ENCODE peak calls at places on chromosomes 16 and 17, in nine cellular contexts. V is fibroblast of lung; F is IMR-90; J is H1; L is CD4-positive, alpha-beta memory T cell; I is astrocyte; A is left ventricle myocardium inferior; B is heart right ventricle; W is effector memory CD4-positive, alpha-beta T cell. Y is an unnamed sample. For H3K4me1, the result is how much of the 10 kb centered on the place peaks cover.

GRCh38 chr17:42287305-42288077 is 807 bp upstream of the STAT5A start:
- DNase-seq in F (no peak), A (peak), J (no peak), V (peak), L (peak), W (peak), I (no peak), B (peak), Y (no peak)

GRCh38 chr16:11253995-11254912 is 1.8 kb downstream of the SOCS1 start:
- DNase-seq in I (no peak), L (no peak), A (no peak), F (peak), V (peak), W (no peak), J (no peak), B (no peak), Y (peak)

GRCh38 chr16:11308493-11309283 is 27.6 kb upstream of the PRM1 start:
- DNase-seq in W (no peak), A (no peak), F (no peak), J (no peak), B (no peak), I (no peak), V (no peak), L (no peak), Y (peak)

GRCh38 chr16:77211880-77212735 is 12.9 kb downstream of the SYCE1L start:
- DNase-seq in W (peak), F (no peak), J (peak), L (peak), V (peak), A (peak), I (no peak), B (peak), Y (peak)

GRCh38 chr17:16477255-16477654 is 14.7 kb downstream of the LRRC75A start:
- DNase-seq in I (peak), W (no peak), F (peak), V (peak), J (no peak), B (peak), L (no peak), A (peak), Y (no peak)

GRCh38 chr16:85927938-85928337 is 29.0 kb downstream of the IRF8 start:
- DNase-seq in J (no peak), I (no peak), F (no peak), A (no peak), W (no peak), L (no peak), B (no peak), V (no peak), Y (no peak)

GRCh38 chr17:82077617-82078358 is 12.2 kb upstream of the DUS1L start:
- DNase-seq in J (no peak), W (no peak), V (no peak), I (no peak), L (no peak), F (no peak), B (no peak), A (no peak), Y (no peak)

GRCh38 chr17:7579839-7580630 is 597 bp downstream of the CD68 start:
- DNase-seq in V (no peak), A (no peak), B (no peak), J (no peak), L (no peak), W (no peak), I (no peak), F (no peak), Y (no peak)

GRCh38 chr16:15654591-15654990 is 4.5 kb downstream of the NDE1 start:
- DNase-seq in J (no peak), V (no peak), A (no peak), F (no peak), L (no peak), W (no peak), I (no peak), B (no peak), Y (no peak)

GRCh38 chr17:47286198-47286914 is 32.7 kb downstream of the ITGB3 start:
- DNase-seq in A (no peak), I (no peak), J (no peak), W (no peak), B (no peak), V (no peak), F (peak), L (no peak), Y (no peak)

GRCh38 chr17:44023545-44024270 is 8.9 kb upstream of the TMEM101 start:
- DNase-seq in J (no peak), F (no peak), V (no peak), W (no peak), I (no peak), A (no peak), B (no peak), L (no peak), Y (no peak)

DNA sequence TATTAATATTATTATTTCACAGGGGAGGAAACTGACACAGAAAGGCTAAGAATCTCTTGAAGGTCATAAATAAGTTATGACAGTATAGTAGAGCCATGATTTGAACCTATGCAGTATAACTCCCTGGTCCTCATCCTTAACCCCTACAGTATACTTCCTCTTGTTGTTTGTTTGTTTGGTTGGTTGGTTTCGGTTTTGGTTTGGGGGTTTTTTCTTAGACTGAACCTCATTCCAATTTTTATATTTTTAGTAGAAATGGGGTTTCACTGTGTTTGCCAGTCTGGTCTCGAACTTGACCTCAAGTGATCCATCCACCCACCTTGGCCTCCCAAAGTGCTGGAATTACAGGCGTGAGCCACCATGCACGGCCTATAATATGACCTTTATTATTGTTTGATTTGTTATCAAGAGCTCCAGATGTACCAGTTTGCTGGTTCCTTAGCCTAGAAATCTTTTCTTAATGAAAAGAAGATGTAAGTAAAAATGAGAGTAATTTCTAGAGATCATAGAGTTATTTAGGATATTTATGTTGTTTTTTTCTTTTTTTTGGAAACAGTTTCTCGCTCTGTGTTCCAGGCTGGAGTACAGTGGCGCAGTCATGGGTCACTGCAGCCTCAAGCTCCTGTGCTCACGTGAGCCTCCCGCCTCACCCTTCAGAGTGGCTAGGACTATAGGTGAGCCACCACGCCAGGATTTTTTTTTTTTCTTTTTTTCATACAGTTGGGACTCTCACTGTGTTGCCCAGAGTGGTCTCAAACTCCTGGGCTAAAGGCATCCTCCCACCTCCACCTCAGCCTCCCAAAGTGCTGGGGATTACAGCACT is 4.9 kb downstream of the PRR11 start:
- DNase-seq in F (no peak), W (no peak), B (no peak), J (no peak), I (no peak), L (no peak), V (peak), A (no peak), Y (no peak)
- H3K4me1 ChIP-seq in F (under half), W (under half), B (under half), J (under half), I (under half), L (under half), V (under half), A (under half), Y (under half)

GRCh38 chr16:66367968-66368891 is 1.7 kb downstream of the CDH5 start:
- DNase-seq in W (no peak), V (no peak), L (no peak), J (no peak), I (no peak), B (peak), F (no peak), A (peak), Y (no peak)
- H3K4me3 ChIP-seq in W (no peak), V (no peak), L (no peak), J (no peak), I (no peak), B (peak), F (no peak), A (peak), Y (no peak)

DNA sequence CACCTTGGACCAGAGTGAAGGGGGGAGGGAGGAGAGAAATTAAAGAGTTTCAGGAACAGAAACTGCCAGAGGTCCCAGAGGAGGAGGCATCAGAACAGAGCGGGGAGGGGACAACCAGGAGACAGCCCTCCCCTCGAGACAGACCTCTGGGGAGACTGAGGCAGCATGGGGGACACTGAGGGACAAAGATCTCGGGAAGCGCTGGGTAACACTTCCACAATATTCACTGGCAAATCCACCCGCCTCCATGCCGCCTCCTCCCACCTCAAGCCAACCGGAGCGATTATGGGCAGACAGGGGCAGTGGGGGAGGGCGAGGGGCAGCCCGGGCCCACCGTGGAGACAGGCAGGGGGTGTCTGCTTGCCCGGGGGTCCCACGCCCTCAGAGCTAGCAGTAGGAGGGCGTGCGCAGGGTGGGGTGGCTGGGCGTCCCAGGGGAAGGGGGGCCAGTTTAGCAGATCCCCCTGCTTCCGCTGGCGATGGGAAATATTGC is 1.2 kb downstream of the PCGF2 start:
- DNase-seq in I (no peak), J (no peak), V (no peak), W (no peak), L (no peak), B (no peak), A (no peak), F (no peak), Y (no peak)
- H3K4me1 ChIP-seq in I (under half), J (under half), V (under half), W (under half), L (under half), B (half or more), A (half or more), F (under half), Y (under half)

DNA sequence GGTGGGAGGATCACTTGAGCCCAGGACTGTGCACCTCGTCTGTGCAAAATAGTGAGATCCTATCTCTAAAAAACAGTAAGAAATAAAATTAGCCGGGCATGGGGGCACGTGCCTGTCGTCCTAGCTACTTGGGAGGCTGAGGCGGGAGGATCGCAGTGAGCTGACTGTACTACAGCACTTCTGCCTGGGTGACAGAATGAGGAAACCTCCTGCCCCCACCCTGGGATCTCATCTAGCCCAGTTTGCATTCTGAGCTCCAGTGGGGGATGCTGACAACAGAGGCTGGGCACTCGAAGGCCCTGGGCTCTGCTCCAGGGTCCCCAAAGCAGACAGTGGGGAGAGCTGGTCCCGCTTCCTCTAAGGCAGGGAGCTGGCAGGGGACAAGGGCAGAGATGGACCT is 7.1 kb downstream of the NAGPA start:
- DNase-seq in W (no peak), F (no peak), A (no peak), J (no peak), V (no peak), L (no peak), I (no peak), B (no peak), Y (no peak)
- H3K4me3 ChIP-seq in W (no peak), F (no peak), A (no peak), J (no peak), V (no peak), L (no peak), I (no peak), B (no peak), Y (no peak)